ENCODE peak calls at places on chromosomes 13 and 19, in four cellular contexts. T is IMR-90, F is K562, L is GM12878. K is an unnamed sample.

GRCh38 chr19:46076951-46077814 is 36.4 kb upstream of the IGFL4 start:
- DNase-seq in T (peak; percentile 79), F (peak; percentile 90), L (no peak), K (peak; percentile 82)

GRCh38 chr13:40479196-40479845 is 187.1 kb downstream of the FOXO1 start:
- DNase-seq in L (no peak), F (no peak), T (no peak), K (no peak)

GRCh38 chr19:55112246-55112780 is 5.1 kb downstream of the PPP1R12C start:
- DNase-seq in L (no peak), T (no peak), F (no peak), K (no peak)

GRCh38 chr19:42199440-42200115 is 17.9 kb downstream of the DEDD2 start:
- DNase-seq in F (peak; percentile 92), T (no peak), L (peak; percentile 68), K (no peak)

GRCh38 chr19:6736169-6736916 is 1.0 kb downstream of the GPR108 start:
- DNase-seq in L (peak; percentile 67), F (peak; percentile 70), T (peak; percentile 87), K (peak; percentile 84)

GRCh38 chr19:14475251-14476073 is at the start of gene PTGER1:
- DNase-seq in L (no peak), T (peak; percentile 35), F (peak; percentile 79), K (no peak)

GRCh38 chr19:30667746-30668145 is 295.6 kb downstream of the ZNF536 start:
- DNase-seq in F (no peak), L (no peak), T (no peak), K (no peak)

GRCh38 chr13:20313896-20314295 is 81.8 kb upstream of the GJB6 start:
- DNase-seq in F (no peak), L (no peak), T (no peak), K (no peak)

GRCh38 chr19:41702208-41702651 is 6.2 kb upstream of the CEACAM5 start:
- DNase-seq in T (peak; percentile 33), L (no peak), F (no peak), K (no peak)

GRCh38 chr13:112968910-112969691 is at the start of gene MCF2L:
- DNase-seq in F (no peak), T (peak; percentile 31), L (no peak), K (peak; percentile 10)

GRCh38 chr19:35095667-35096368 is 19.8 kb upstream of the FXYD3 start:
- DNase-seq in T (no peak), L (no peak), F (peak; percentile 38), K (no peak)

GRCh38 chr13:71801165-71801564 is 65.8 kb downstream of the DACH1 start:
- DNase-seq in T (no peak), L (no peak), F (no peak), K (no peak)

DNA sequence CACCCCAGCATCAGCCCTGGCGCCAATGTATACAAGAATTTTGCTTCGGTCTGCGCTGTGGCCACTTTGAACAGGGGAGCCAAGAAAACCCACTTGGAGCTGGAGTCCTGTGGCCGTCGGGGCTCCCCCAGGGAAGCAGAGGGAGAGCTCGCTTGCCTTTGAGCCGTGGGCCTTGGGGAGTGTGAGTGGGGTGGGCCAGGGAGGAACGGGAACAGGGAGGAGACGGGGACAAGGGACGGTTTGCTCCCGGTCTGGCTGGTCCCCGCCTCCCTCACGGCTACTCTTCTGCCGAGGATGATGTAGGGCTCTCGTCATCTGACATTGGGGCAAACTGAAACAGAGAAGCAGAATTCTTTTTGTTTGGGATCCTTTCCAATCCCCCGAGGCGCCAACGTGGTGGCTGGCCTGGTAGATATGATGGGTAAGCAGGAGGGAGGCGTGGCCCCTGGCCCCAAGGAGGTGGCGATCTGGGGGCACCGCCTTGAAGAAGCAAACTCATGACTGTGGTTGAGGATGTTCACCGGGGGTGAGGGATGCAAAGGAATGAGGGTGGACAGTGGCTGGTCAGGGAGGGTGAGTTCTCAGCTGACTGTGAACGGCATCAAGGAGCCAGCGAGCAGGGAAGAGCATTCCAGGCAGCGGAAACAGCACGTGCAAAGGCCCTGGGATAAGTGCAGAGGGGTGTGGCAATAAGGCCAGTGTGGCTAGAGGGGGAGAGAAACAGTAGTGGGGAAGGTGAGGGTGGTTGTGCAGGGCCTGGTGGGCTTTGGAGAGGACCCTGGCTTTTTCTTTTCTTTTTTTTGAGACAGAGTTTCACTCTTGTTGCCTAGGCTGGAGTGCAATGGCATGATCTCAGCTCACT is 10.9 kb upstream of the SPC24 start:
- DNase-seq in L (no peak), F (no peak), T (no peak), K (no peak)
- H3K9ac ChIP-seq in L (no peak overlapping the region), F (no peak overlapping the region), T (no peak overlapping the region), K (no peak overlapping the region)

GRCh38 chr19:32392946-32393345 is 12.6 kb upstream of the DPY19L3 start:
- DNase-seq in F (no peak), T (no peak), L (no peak), K (no peak)
- TF ChIP-seq FOS in F (no peak), T (no peak), L (no peak), K (no peak)

GRCh38 chr19:16281743-16282142 is 42.9 kb upstream of the KLF2 start:
- DNase-seq in F (no peak), L (no peak), T (no peak), K (no peak)

GRCh38 chr19:16288544-16288943 is 36.1 kb upstream of the KLF2 start:
- DNase-seq in L (no peak), T (peak; percentile 17), F (no peak), K (no peak)

GRCh38 chr19:16283103-16283469 is 41.5 kb upstream of the KLF2 start:
- DNase-seq in T (no peak), F (no peak), L (no peak), K (no peak)

GRCh38 chr19:16289594-16289993 is 35.0 kb upstream of the KLF2 start:
- DNase-seq in T (no peak), F (no peak), L (no peak), K (no peak)

DNA sequence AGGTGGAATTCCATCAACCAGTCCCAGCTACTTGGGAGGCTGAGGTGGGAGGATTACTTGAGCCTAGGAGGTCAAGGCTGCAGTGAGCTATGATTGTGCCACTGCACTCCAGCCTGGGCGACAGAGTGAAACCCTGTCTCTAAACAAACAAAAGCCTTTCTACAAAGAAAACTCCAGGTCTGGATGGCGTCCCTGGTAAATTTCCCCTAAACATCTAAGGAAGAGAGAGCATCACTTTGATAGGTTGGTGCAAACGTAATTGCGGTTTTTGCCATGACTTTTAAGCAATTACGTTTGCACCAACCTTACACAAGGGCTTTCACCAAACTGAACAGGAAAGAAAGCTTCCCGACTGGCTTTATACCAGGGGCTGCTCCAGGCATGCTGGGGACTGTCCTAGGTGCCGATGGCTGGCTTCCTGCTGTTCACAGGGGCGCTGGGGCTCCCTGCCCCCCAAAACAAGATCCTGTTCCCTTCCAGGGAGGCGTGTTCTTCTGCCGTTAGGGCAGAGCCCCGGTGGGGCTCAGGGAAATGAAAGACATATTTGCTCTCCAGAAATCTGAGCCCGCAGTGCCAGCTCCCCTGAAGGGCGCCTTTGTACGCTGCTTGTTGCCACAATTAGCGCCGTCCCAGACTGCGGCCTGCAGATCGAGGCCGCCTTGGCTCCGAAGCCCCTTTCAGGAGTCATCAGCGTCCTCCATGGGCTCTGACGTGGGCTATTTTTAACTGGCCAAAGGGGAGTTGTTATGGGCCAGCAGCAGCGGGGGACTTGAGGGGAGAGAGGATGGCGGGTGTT is 38.7 kb upstream of the KLF2 start:
- DNase-seq in F (no peak), T (no peak), L (no peak), K (no peak)
- H3K9ac ChIP-seq in F (no peak overlapping the region), T (no peak overlapping the region), L (no peak overlapping the region), K (no peak overlapping the region)

DNA sequence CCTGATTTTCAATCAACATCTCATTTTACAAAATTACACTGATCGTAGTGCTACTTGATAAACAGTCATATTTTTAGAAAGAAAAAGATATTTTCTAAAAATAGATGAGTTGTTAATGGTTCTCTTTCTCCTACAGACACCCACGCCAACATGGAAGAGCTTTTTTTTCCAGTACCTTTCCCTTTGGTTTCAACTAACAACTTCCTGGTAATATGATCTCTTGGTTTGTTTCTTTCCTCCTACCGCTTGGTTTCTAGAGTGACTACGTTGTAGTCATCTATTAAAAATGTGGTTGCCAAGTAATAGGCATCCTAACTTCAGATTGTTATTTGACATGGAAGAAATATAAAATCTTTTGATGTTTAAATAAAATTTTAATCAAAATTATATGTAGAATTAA is 189.0 kb downstream of the LACC1 start:
- DNase-seq in L (no peak), F (no peak), T (peak; percentile 86), K (peak; percentile 25)
- TF ChIP-seq FOS in L (no peak), F (no peak), T (no peak), K (no peak)

GRCh38 chr19:11137542-11138384 is 17.8 kb downstream of the SPC24 start:
- DNase-seq in L (no peak), F (peak; percentile 83), T (peak; percentile 84), K (peak; percentile 53)
- H3K9ac ChIP-seq in L (no peak overlapping the region), F (peak overlapping the region; percentile 10), T (peak overlapping the region; percentile 65), K (no peak overlapping the region)